ENCODE peak calls at places on chromosomes 13 and 19, in ten cellular contexts. Y is tibial nerve, L is ovary, Q is heart left ventricle, T is transverse colon, X is adrenal gland, A is body of pancreas, R is right lobe of liver, W is uterus, F is GM12878. G is an unnamed sample.

GRCh38 chr13:114282143-114282685 is 813 bp downstream of the UPF3A start:
- DNase-seq in A (peak), T (peak), X (peak), R (peak), W (peak), F (peak), Y (no peak), L (peak), Q (peak), G (peak)

GRCh38 chr13:53174550-53174949 is 145.9 kb downstream of the OLFM4 start:
- DNase-seq in A (no peak), T (no peak), Y (peak), F (no peak), W (no peak), R (no peak), Q (no peak), X (no peak), L (no peak), G (no peak)

GRCh38 chr19:32459199-32459865 is 53.8 kb downstream of the DPY19L3 start:
- DNase-seq in A (no peak), W (no peak), R (no peak), X (no peak), T (no peak), Q (no peak), F (no peak), L (no peak), Y (no peak), G (no peak)

GRCh38 chr13:110944121-110944967 is 29.5 kb upstream of the ANKRD10 start:
- DNase-seq in L (no peak), X (no peak), R (no peak), A (peak), F (no peak), T (peak), Y (no peak), Q (no peak), W (no peak), G (peak)

GRCh38 chr19:57803594-57804325 is 11.0 kb downstream of the ZNF552 start:
- DNase-seq in W (peak), F (no peak), T (peak), X (no peak), Y (no peak), A (no peak), R (peak), L (peak), Q (peak), G (no peak)

GRCh38 chr13:20495087-20496023 is 30.3 kb downstream of the CRYL1 start:
- DNase-seq in Y (peak), T (peak), W (peak), Q (no peak), L (peak), R (no peak), X (peak), A (peak), F (peak), G (peak)

GRCh38 chr13:55613429-55614187 is 1527.1 kb upstream of the PRR20A start:
- DNase-seq in R (no peak), A (no peak), L (no peak), Y (no peak), X (no peak), W (no peak), T (no peak), Q (no peak), F (no peak), G (no peak)

GRCh38 chr19:345320-345879 is 804 bp upstream of the MIER2 start:
- DNase-seq in F (no peak), T (no peak), Y (no peak), A (no peak), X (no peak), Q (peak), R (peak), W (no peak), L (no peak), G (no peak)

GRCh38 chr19:3759482-3760254 is 1.8 kb downstream of the APBA3 start:
- DNase-seq in X (no peak), L (no peak), T (no peak), F (no peak), R (no peak), A (no peak), W (no peak), Y (no peak), Q (no peak), G (no peak)

GRCh38 chr19:2087621-2088100 is 8.5 kb downstream of the MOB3A start:
- DNase-seq in F (peak), T (peak), A (no peak), Y (no peak), Q (no peak), X (no peak), L (peak), W (no peak), R (no peak), G (no peak)

GRCh38 chr19:29191005-29191404 is 21.9 kb downstream of the UQCRFS1 start:
- DNase-seq in X (no peak), T (no peak), A (no peak), R (no peak), Y (no peak), F (no peak), W (no peak), Q (no peak), L (no peak), G (no peak)

GRCh38 chr13:70117506-70117905 is 9.3 kb upstream of the KLHL1 start:
- DNase-seq in W (no peak), F (no peak), Y (no peak), R (no peak), T (no peak), A (no peak), Q (no peak), L (no peak), X (no peak), G (no peak)
- H3K27ac ChIP-seq in W (no peak), F (no peak), Y (no peak), R (no peak), T (no peak), A (no peak), Q (no peak), L (no peak), X (no peak), G (no peak)

DNA sequence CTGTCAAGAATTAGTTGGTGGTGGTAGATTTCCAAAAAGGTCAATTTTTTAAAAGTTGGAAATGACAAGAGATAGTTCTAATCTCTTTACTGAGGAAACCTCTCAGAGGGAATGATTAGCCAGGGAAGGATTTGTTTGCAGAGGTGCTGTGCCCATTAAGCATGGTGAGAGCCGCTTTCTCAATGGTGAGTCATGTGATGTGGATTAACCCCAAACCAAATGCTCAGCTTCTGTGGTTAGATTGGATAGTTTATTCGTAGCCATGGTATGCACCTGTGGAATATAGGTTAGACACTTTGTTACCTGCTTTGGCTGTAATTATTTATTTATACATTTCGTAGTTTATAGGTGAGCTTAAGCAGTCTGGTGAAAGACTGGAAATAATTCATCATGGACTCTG is 7.1 kb downstream of the HNRNPM start:
- DNase-seq in R (no peak), Y (no peak), F (no peak), Q (no peak), T (no peak), X (no peak), L (no peak), A (no peak), W (no peak), G (no peak)
- TF ChIP-seq CTCF in R (no peak), Y (no peak), F (no peak), Q (no peak), T (no peak), X (no peak), L (no peak), A (no peak), W (no peak), G (no peak)

GRCh38 chr19:6457958-6458694 is 1.5 kb downstream of the SLC25A23 start:
- DNase-seq in A (no peak), R (no peak), L (peak), W (no peak), Y (no peak), T (no peak), Q (no peak), X (no peak), F (peak), G (no peak)
- TF ChIP-seq POLR2A in A (no peak), R (no peak), L (no peak), W (no peak), Y (no peak), T (no peak), Q (no peak), X (no peak), F (peak), G (no peak)

GRCh38 chr19:50329146-50329925 is at the start of gene KCNC3:
- DNase-seq in Q (peak), R (peak), Y (peak), X (peak), L (peak), T (peak), W (peak), A (peak), F (peak), G (peak)
- H3K27ac ChIP-seq in Q (peak), R (peak), Y (peak), X (peak), L (no peak), T (peak), W (peak), A (peak), F (peak), G (peak)

DNA sequence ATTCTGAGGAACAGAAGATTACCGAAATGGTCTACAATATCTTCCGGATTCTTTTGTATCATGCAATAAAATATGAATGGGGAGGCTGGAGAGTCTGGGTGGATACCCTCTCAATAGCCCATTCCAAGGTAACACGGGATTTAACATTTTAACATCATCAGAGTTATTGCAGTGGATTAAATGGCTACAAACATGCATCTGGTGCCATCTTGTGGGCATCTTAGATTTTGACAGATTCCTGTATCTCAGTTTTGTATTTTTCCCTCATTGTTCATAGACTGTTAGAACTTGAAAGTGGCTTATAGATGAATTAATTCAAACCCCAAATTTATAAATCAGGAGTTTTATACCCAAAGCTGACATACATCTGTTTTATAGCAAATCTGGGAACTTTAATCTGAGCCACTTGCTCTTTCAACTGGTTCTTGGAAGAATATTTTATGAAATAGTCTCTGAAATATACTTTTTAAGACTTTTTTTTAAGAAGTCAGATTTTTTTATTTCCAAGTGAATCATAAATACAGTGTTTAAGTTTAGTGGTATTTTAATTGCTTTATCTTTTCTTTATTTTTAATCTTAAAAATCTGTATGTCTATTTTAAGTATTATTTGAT is 215.2 kb downstream of the NBEA start:
- DNase-seq in R (no peak), Q (no peak), A (peak), Y (no peak), X (peak), F (peak), T (peak), L (no peak), W (no peak), G (no peak)
- TF ChIP-seq CTCF in R (peak), Q (peak), A (peak), Y (peak), X (peak), F (peak), T (peak), L (peak), W (peak), G (peak)

GRCh38 chr19:13909430-13909829 is 3.4 kb downstream of the CC2D1A start:
- DNase-seq in L (no peak), X (no peak), R (peak), T (peak), Y (no peak), A (peak), F (no peak), Q (no peak), W (no peak), G (no peak)
- TF ChIP-seq POLR2A in L (no peak), X (no peak), R (no peak), T (no peak), Y (no peak), A (no peak), F (no peak), Q (no peak), W (no peak), G (no peak)

DNA sequence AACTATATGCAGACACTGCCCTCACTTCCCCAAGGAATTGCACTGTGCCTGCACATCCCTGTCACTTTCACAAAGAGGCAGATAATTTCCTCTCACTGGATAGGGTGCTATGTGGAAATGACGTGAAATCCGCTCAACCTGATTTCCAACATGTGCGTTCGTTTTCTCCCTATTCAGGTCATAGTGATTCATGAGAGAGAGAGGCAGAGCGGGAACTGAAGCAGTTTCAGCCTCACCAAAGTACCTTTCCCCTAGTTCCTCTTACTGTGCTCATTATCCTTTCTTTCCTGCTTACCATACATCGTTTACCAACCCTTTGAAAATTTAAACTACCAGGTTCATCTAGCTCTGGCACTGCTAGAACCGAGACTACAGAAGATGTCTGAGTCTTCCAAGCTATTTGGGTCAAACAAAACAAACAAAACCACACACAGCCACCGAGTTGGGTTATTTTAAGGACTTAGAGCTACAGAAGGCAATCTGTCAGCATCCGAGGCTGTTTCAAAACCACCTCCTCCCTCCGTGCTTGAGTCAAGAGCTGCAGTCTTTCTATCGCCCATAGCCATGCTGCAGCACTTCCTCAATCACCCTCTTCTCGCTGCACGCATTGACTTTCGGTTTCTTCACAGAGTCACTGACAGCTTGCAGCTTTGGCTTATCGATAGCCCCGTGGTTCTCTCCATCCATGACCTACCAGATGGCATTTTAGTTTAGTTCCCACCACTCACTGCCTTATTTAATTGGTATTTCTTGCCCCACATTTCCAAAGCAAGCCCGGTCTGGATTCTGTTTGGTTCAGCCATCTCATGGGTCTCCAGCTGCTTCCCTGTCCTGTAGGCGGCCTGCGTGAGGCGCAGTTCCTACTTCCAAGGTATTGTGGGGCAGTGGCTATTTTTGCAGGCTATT is 1395.8 kb downstream of the EFNB2 start:
- DNase-seq in X (peak), L (no peak), W (no peak), R (peak), F (peak), T (peak), Q (peak), A (peak), Y (no peak), G (peak)
- H3K27ac ChIP-seq in X (peak), L (no peak), W (no peak), R (no peak), F (peak), T (peak), Q (no peak), A (peak), Y (no peak), G (no peak)

GRCh38 chr13:35826626-35827254 is 304.4 kb downstream of the DCLK1 start:
- DNase-seq in Y (no peak), R (no peak), X (no peak), L (no peak), F (no peak), A (no peak), T (no peak), W (no peak), Q (no peak), G (no peak)
- TF ChIP-seq CTCF in Y (no peak), R (peak), X (no peak), L (no peak), F (peak), A (no peak), T (no peak), W (no peak), Q (no peak), G (no peak)

GRCh38 chr19:45637890-45638667 is 1.1 kb downstream of the EML2 start:
- DNase-seq in X (no peak), L (no peak), W (no peak), Q (no peak), R (no peak), T (peak), Y (no peak), F (no peak), A (no peak), G (no peak)

GRCh38 chr19:45640849-45641273 is 1.7 kb upstream of the EML2 start:
- DNase-seq in F (no peak), Y (no peak), Q (no peak), L (peak), T (peak), X (peak), R (no peak), W (no peak), A (peak), G (no peak)

GRCh38 chr19:45641274-45642105 is 2.3 kb upstream of the EML2 start:
- DNase-seq in Q (peak), A (peak), F (peak), X (peak), T (peak), R (peak), Y (peak), L (peak), W (peak), G (peak)

GRCh38 chr19:45636902-45637301 is 2.3 kb downstream of the EML2 start:
- DNase-seq in T (no peak), Q (no peak), W (no peak), X (no peak), Y (no peak), L (no peak), R (no peak), F (no peak), A (no peak), G (no peak)

DNA sequence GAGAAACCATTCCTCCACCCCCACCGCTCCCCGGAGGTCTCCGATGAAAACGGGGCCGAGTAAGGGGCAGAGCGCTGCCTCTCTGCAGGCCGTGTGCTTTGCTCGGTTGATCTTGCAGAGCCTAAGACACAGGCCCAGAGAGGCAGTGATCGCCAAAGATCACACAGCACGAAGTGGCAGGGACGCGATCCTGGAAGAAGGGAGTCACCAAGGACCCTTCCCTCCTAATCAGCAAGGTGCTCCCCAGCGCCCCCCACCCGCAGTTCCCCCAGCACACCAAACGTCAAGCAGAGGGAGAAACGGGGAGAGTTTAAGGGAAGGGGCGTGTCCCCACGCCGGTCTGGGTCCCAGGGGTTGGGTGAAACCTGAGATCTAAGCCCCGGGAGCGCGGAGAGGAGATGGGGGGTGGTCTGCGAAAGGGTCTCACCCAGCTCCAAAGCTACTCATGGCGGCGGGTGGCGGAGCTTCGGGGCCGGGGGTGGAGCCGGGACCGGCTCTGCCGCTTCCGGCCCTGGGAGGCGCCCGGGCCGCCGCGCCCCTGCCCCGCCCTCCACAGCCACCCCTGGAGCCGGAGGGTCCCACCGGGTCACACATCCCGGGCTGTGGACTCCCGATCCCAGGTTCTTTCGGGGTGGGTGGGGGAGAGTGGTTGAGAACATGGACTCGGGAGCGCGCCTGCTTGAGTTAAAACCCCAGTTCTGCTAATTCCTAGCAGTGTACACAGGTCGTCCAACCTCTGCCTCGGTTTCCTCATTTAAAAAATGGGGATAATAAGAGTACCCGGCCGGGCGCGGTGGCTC is at the start of gene EML2:
- DNase-seq in R (peak), A (peak), X (peak), Q (peak), L (peak), F (no peak), T (peak), W (peak), Y (no peak), G (no peak)
- TF ChIP-seq POLR2A in R (no peak), A (peak), X (no peak), Q (no peak), L (no peak), F (peak), T (peak), W (no peak), Y (no peak), G (no peak)